ENCODE peak calls at places on chromosomes 5 and 9, in four cellular contexts. M, D, I and V are unnamed samples.
A peak's percentile ranks its signal among the peaks of the same experiment; 100 is the strongest.

GRCh38 chr9:90860382-90860781 is 58.8 kb downstream of the SYK start:
- DNase-seq in I (no peak), M (no peak), D (no peak), V (no peak)

GRCh38 chr5:5795074-5795779 is 372.8 kb downstream of the ICE1 start:
- DNase-seq in D (no peak), M (no peak), I (no peak), V (no peak)

GRCh38 chr5:34715711-34716110 is 59.6 kb downstream of the RAI14 start:
- DNase-seq in D (no peak), M (peak; percentile 33), I (no peak), V (peak; percentile 84)

GRCh38 chr5:74054139-74054538 is 428.1 kb downstream of the ARHGEF28 start:
- DNase-seq in M (no peak), D (no peak), I (peak; percentile 54), V (no peak)

GRCh38 chr9:93154293-93154903 is 20.3 kb upstream of the NINJ1 start:
- DNase-seq in D (no peak), M (no peak), I (peak; percentile 84), V (no peak)

GRCh38 chr5:128551476-128551875 is 13.4 kb upstream of the FBN2 start:
- DNase-seq in D (no peak), I (no peak), M (peak; percentile 24), V (no peak)

GRCh38 chr9:104851521-104851920 is 76.4 kb downstream of the ABCA1 start:
- DNase-seq in D (no peak), M (no peak), I (no peak), V (no peak)

GRCh38 chr9:97176206-97176605 is 131.3 kb upstream of the CCDC180 start:
- DNase-seq in M (no peak), I (no peak), D (no peak), V (no peak)

GRCh38 chr9:38713426-38713825 is 6.5 kb downstream of the FAM240B start:
- DNase-seq in I (no peak), D (no peak), M (peak; percentile 57), V (peak; percentile 80)

GRCh38 chr5:99911971-99912370 is 623.2 kb upstream of the FAM174A start:
- DNase-seq in M (no peak), D (no peak), I (no peak), V (no peak)

GRCh38 chr5:50808406-50808805 is 142.0 kb downstream of the PARP8 start:
- DNase-seq in D (no peak), I (no peak), M (no peak), V (no peak)

GRCh38 chr9:137786511-137786920 is 91.1 kb upstream of the CACNA1B start:
- DNase-seq in M (peak; percentile 19), D (no peak), I (no peak), V (peak; percentile 52)

GRCh38 chr9:32954642-32955041 is 46.8 kb downstream of the APTX start:
- DNase-seq in D (no peak), I (no peak), M (peak; percentile 63), V (peak; percentile 89)

GRCh38 chr5:25713259-25713658 is 1068.5 kb upstream of the CDH10 start:
- DNase-seq in M (no peak), D (no peak), I (peak; percentile 31), V (no peak)

GRCh38 chr5:57456056-57456455 is 26.6 kb downstream of the ACTBL2 start:
- DNase-seq in D (no peak), I (no peak), M (no peak), V (no peak)

GRCh38 chr9:85276743-85277142 is 465.0 kb downstream of the AGTPBP1 start:
- DNase-seq in M (no peak), D (no peak), I (no peak), V (no peak)

GRCh38 chr9:36996677-36997076 is 37.4 kb downstream of the PAX5 start:
- DNase-seq in M (no peak), I (no peak), D (no peak), V (no peak)

GRCh38 chr9:8095531-8096223 is 296.1 kb upstream of the DMAC1 start:
- DNase-seq in M (no peak), I (no peak), D (no peak), V (no peak)

GRCh38 chr9:18668944-18669343 is 195.0 kb downstream of the ADAMTSL1 start:
- DNase-seq in M (no peak), I (no peak), D (no peak), V (no peak)

GRCh38 chr5:68260455-68260854 is 44.9 kb downstream of the PIK3R1 start:
- DNase-seq in M (no peak), D (peak; percentile 35), I (no peak), V (no peak)

GRCh38 chr5:79923431-79923830 is 67.6 kb downstream of the MTX3 start:
- DNase-seq in I (no peak), M (no peak), D (no peak), V (no peak)

GRCh38 chr5:168413062-168413461 is 73.2 kb upstream of the RARS1 start:
- DNase-seq in I (no peak), M (no peak), D (no peak), V (no peak)

GRCh38 chr5:149667827-149668122 is 62.3 kb upstream of the PPARGC1B start:
- DNase-seq in I (no peak), M (no peak), D (no peak), V (no peak)
- H3K4me3 ChIP-seq in I (no peak overlapping the region), M (no peak overlapping the region), D (no peak overlapping the region), V (no peak overlapping the region)

DNA sequence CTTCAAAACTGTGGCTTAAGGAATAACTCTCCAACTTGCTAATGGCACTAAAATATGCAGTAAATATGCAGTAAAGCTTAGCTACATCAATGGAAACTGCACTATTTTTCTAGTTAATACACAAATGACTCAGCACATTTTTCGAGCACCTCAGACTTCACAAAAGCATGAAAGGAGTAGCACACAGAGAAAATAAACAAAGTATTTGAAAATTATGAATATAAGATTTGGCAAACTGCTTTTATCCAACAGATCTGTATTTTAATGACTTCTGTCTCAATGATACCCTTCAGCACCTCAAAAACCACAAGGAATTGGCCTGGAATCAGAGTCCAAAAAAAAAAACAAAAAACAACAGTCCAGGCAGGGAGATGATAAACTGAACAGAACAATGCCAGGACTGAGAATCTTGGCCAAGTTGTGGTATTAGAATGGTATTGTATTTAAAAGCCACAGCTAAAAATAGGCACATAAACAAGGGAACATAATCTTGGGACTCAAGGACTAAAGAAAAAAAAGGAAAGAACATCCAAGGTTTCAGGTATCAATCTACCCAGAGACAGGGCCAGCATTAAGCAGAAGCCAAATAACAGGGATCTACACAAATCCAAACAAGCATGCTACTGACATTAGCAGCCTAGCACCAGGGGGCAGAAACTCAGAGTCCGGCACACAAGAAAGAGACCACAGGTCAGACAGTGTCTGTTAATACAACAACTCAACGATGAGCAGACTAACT is 21.4 kb downstream of the TMEM245 start:
- DNase-seq in D (peak; percentile 37), I (peak; percentile 62), M (peak; percentile 65), V (peak; percentile 93)
- TF ChIP-seq CTCF in D (no peak), I (peak; percentile 51), M (peak; percentile 39), V (peak; percentile 42)

DNA sequence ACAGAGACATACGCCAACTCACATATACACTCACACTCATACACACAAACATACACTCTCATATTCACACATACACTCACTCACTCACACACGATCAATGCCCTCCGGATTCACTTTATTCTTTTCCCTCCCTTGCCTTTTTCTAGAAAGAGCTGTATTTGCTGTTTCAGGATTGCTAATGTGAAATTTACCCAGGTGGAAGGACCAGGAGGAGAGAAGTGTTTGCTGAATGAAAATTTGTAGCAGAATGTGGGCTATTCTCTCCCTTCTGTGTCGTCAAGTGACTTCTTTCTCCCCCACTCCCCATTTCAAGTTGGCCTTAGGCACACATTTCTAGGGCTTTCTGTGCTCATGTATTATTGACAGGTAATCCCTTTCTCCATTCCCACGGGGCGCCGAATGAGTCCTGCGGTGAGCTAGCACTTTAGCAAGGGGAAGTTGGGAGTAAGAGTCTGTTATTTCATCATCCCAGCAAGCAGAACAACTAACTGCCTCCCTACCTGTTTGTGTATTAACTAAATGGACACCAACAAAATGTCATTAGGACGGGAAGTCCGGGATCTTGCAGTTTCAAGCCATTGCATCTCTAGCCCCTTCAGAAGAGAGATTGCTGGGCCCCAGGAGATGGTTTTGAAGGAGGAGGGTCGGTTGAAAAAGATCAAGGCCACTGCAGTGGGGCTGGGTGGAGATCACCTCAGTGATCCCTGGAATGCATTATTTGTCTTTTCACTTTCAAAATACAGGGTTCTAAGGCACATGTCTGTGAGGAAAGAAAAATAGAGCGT is 97.1 kb upstream of the TAF11L2 start:
- DNase-seq in M (no peak), D (no peak), I (peak; percentile 48), V (no peak)
- H3K4me3 ChIP-seq in M (no peak overlapping the region), D (no peak overlapping the region), I (peak overlapping the region; percentile 38), V (no peak overlapping the region)

DNA sequence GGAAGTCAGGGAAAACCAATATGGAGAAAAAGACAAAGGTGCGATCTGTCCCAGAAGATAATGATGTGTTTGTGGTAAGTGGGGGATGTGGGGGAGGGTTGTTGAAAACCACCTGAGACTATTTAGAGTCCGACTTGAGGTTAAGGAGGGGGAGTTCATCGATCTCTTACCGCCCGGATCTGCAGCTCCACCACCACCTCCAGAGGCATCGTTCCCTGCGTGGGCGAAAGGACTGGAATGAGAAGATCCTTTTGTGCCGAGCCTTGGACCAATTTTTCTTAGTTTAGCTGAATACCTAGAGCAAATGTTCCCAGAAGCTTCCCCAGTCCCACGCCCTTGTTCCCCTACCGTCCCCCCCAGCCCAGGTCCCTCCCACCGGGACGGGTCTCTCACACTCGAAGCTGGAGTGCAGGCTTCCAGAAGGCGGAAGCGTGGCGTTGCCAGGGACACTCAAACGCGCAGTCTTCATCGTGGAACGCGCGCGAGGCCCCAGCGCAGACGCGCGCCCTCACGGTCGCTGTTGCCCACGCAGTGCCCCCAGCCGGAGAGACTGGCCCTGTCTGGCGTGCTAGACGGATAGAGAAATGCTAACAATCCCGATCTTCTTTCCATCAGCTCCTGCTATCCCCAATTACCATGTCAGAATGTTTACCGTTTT is at the start of gene SPATA6L:
- DNase-seq in D (peak; percentile 59), M (peak; percentile 45), I (peak; percentile 43), V (peak; percentile 46)
- TF ChIP-seq CTCF in D (no peak), M (no peak), I (peak; percentile 27), V (peak; percentile 9)

DNA sequence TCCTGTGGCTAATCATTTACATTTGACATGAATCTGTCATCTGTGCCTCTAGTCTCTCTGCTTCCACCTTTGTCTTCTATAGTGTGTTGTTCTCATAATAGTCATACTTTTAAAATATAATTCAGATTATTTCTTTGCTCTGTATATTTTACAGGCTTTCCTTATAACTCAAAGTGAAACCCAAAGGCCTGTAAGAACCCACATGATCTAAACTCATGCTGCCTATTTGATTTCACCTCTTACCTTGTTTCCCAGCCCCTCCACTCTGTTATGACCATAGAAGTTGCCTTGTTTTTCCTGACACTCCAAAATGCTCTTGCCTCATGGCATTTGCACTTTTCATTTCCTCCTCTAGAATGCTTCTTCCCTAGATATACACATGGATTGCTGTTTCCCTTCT is 74.2 kb downstream of the COMMD10 start:
- DNase-seq in D (no peak), I (no peak), M (no peak), V (no peak)
- H3K4me3 ChIP-seq in D (no peak overlapping the region), I (no peak overlapping the region), M (no peak overlapping the region), V (no peak overlapping the region)